ENCODE peak calls at places on chromosomes 16 and 17, in ten cellular contexts. I is GM19239; J is T-helper 17 cell; H is stromal cell of bone marrow; L is midbrain; N is psoas muscle; C is activated T-helper 1 cell treated with anti-CD3 and anti-CD28 coated beads, Interleukin-2, amount 50 U/mL, for 16 hours; F is fibroblast of lung; E is HEK293T; V is H9. R is an unnamed sample.

GRCh38 chr17:18361837-18362380 is 1.4 kb downstream of the SHMT1 start:
- DNase-seq in I (no peak), J (no peak), H (no peak), L (peak), N (no peak), C (no peak), F (no peak), E (no peak), V (no peak), R (no peak)

GRCh38 chr17:65967372-65967771 is 224.6 kb downstream of the CEP112 start:
- DNase-seq in I (no peak), J (no peak), H (no peak), L (no peak), N (no peak), C (no peak), F (no peak), E (no peak), V (no peak), R (no peak)

GRCh38 chr17:35373984-35374765 is 754 bp upstream of the SLFN11 start:
- DNase-seq in I (peak), J (peak), H (peak), L (peak), N (peak), C (peak), F (peak), E (no peak), V (peak), R (no peak)

GRCh38 chr17:22453181-22453580 is 760.9 kb downstream of the KCNJ18 start:
- DNase-seq in I (no peak), J (no peak), H (no peak), L (no peak), N (no peak), C (no peak), F (no peak), E (no peak), V (no peak), R (no peak)

GRCh38 chr17:83202002-83203000 is 122.9 kb downstream of the METRNL start:
- DNase-seq in I (no peak), J (peak), H (no peak), L (no peak), N (peak), C (no peak), F (no peak), E (no peak), V (no peak), R (peak)

GRCh38 chr17:3318336-3318735 is 20.2 kb upstream of the OR3A1 start:
- DNase-seq in I (no peak), J (no peak), H (no peak), L (no peak), N (no peak), C (no peak), F (no peak), E (no peak), V (no peak), R (no peak)

GRCh38 chr17:45426561-45426960 is 6.1 kb downstream of the ARHGAP27 start:
- DNase-seq in I (no peak), J (no peak), H (no peak), L (no peak), N (no peak), C (no peak), F (no peak), E (no peak), V (no peak), R (no peak)

GRCh38 chr16:57700801-57701551 is 6.4 kb downstream of the DRC7 start:
- DNase-seq in I (no peak), J (no peak), H (no peak), L (no peak), N (no peak), C (no peak), F (no peak), E (no peak), V (no peak), R (no peak)

GRCh38 chr16:81861915-81862314 is 82.8 kb downstream of the PLCG2 start:
- DNase-seq in I (no peak), J (no peak), H (no peak), L (no peak), N (no peak), C (no peak), F (no peak), E (no peak), V (no peak), R (no peak)

GRCh38 chr16:50680907-50681885 is at the start of gene SNX20:
- DNase-seq in I (peak), J (peak), H (no peak), L (peak), N (no peak), C (peak), F (no peak), E (no peak), V (no peak), R (no peak)

GRCh38 chr17:30477758-30478115 is 529 bp downstream of the GOSR1 start:
- DNase-seq in I (no peak), J (no peak), H (peak), L (no peak), N (no peak), C (no peak), F (peak), E (no peak), V (no peak), R (no peak)

GRCh38 chr17:1490643-1491405 is 1.7 kb downstream of the MYO1C start:
- DNase-seq in I (peak), J (peak), H (no peak), L (no peak), N (peak), C (peak), F (peak), E (peak), V (peak), R (peak)

GRCh38 chr17:22490399-22490798 is 798.1 kb downstream of the KCNJ18 start:
- DNase-seq in I (no peak), J (no peak), H (no peak), L (no peak), N (no peak), C (no peak), F (no peak), E (no peak), V (no peak), R (no peak)

GRCh38 chr16:84065536-84066132 is 23.0 kb upstream of the SLC38A8 start:
- DNase-seq in I (no peak), J (no peak), H (peak), L (peak), N (no peak), C (no peak), F (peak), E (peak), V (peak), R (no peak)

GRCh38 chr16:10256855-10257641 is 74.8 kb upstream of the GRIN2A start:
- DNase-seq in I (peak), J (peak), H (peak), L (peak), N (no peak), C (peak), F (peak), E (peak), V (peak), R (peak)

GRCh38 chr17:77887464-77888241 is 70.8 kb upstream of the TNRC6C start:
- DNase-seq in I (no peak), J (peak), H (peak), L (peak), N (peak), C (peak), F (peak), E (peak), V (no peak), R (no peak)

GRCh38 chr16:66470556-66470955 is 43.5 kb downstream of the BEAN1 start:
- DNase-seq in I (no peak), J (no peak), H (no peak), L (no peak), N (no peak), C (no peak), F (no peak), E (no peak), V (no peak), R (no peak)

GRCh38 chr16:68275611-68276191 is 11.4 kb downstream of the SLC7A6 start:
- DNase-seq in I (no peak), J (peak), H (no peak), L (no peak), N (no peak), C (peak), F (no peak), E (no peak), V (no peak), R (no peak)

GRCh38 chr16:89723279-89724250 is 2.2 kb downstream of the ZNF276 start:
- DNase-seq in I (no peak), J (peak), H (no peak), L (peak), N (peak), C (peak), F (peak), E (no peak), V (no peak), R (no peak)

GRCh38 chr16:25941800-25942558 is 250.2 kb downstream of the HS3ST4 start:
- DNase-seq in I (no peak), J (no peak), H (no peak), L (no peak), N (no peak), C (no peak), F (no peak), E (no peak), V (no peak), R (no peak)

GRCh38 chr17:41324180-41325075 is 8.9 kb upstream of the KRTAP17-1 start:
- DNase-seq in I (no peak), J (no peak), H (no peak), L (no peak), N (no peak), C (no peak), F (no peak), E (no peak), V (peak), R (peak)

GRCh38 chr17:36697907-36698526 is 96.6 kb downstream of the MRM1 start:
- DNase-seq in I (no peak), J (no peak), H (no peak), L (no peak), N (no peak), C (no peak), F (no peak), E (peak), V (no peak), R (no peak)

GRCh38 chr17:57939797-57940196 is 15.4 kb downstream of the CUEDC1 start:
- DNase-seq in I (peak), J (no peak), H (no peak), L (no peak), N (peak), C (no peak), F (no peak), E (no peak), V (no peak), R (no peak)

R was measured in 8988T.